ENCODE peak calls at places on chromosomes 12 and 14, in six cellular contexts. D is IMR-90, R is H9, I is trophoblast cell, T is neuronal stem cell, M is H1. E is an unnamed sample.

GRCh38 chr12:96710127-96710745 is 196.8 kb upstream of the NEDD1 start:
- DNase-seq in D (no peak), R (peak; percentile 72), I (no peak), T (no peak), M (no peak), E (no peak)

GRCh38 chr14:73259837-73260236 is 22.5 kb downstream of the PAPLN start:
- DNase-seq in D (no peak), R (peak; percentile 41), I (peak; percentile 25), T (no peak), M (no peak), E (no peak)

GRCh38 chr12:110079477-110080400 is 31.4 kb upstream of the C12orf76 start:
- DNase-seq in D (peak; percentile 39), R (no peak), I (peak; percentile 42), T (no peak), M (no peak), E (peak; percentile 93)

GRCh38 chr12:6849427-6849826 is 1.7 kb downstream of the CDCA3 start:
- DNase-seq in D (no peak), R (no peak), I (no peak), T (no peak), M (no peak), E (no peak)

GRCh38 chr12:25017336-25017735 is 68.4 kb upstream of the BCAT1 start:
- DNase-seq in D (peak; percentile 41), R (no peak), I (no peak), T (no peak), M (no peak), E (no peak)

GRCh38 chr14:105419305-105420091 is at the start of gene MTA1:
- DNase-seq in D (peak; percentile 8), R (no peak), I (peak; percentile 46), T (peak; percentile 31), M (no peak), E (peak; percentile 29)

GRCh38 chr14:67187210-67187609 is 2.0 kb upstream of the GARIN2 start:
- DNase-seq in D (peak; percentile 89), R (no peak), I (peak; percentile 70), T (no peak), M (no peak), E (peak; percentile 73)

GRCh38 chr12:16030729-16031128 is 119.6 kb downstream of the DERA start:
- DNase-seq in D (peak; percentile 6), R (no peak), I (no peak), T (no peak), M (no peak), E (no peak)

GRCh38 chr12:118164798-118165486 is 29.0 kb downstream of the PEBP1 start:
- DNase-seq in D (peak; percentile 33), R (peak; percentile 60), I (peak; percentile 52), T (peak; percentile 18), M (no peak), E (peak; percentile 37)

DNA sequence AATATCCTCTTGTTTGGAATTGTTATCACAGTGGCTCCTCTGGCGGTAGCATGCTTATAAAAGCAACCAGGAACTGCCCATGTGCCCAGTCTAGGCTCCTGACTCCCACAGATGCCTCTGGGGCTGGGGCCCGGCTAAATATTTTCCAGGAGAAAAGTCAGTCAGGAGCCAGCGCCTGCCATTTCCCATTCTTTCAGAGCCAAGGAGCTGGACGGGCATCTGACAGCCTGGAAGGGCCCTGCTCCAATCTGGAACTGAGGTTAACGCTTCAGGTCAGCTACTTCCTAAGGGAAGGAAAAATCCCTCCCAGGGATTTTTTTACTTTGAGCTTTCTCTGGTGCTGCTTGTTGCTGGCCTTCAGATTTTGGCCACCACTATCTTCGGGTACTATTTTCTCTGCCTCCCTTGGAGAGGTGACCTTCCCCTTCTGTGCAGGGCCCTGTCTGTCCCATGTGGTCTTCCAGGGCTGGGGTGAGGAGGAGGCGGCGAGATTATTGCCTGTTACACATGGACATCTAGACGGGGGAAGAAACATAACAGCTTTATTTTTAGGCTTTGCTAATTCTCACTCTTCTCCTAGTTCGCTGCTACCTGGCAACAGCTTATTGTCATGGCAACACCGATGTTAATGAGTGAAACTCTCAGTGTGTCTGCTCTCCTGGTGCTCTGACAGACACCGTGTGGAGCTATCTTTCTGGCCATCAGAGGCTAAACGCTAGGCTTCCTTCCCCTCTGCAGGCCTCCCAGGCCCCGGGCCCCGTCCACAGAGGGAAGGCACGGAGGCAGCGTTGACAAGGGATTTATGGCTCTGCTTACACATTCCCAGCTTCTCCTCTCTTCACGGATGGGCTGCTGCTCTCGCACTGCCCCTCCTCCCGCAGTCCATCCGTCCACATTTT is 160.4 kb downstream of the CACNA1C start:
- DNase-seq in D (no peak), R (no peak), I (no peak), T (peak; percentile 20), M (no peak), E (peak; percentile 68)
- H4K91ac ChIP-seq in D (no peak overlapping the region), R (no peak overlapping the region), I (no peak overlapping the region), T (no peak overlapping the region), M (no peak overlapping the region), E (peak overlapping the region; percentile 66)

GRCh38 chr14:96795443-96795842 is 1.7 kb upstream of the VRK1 start:
- DNase-seq in D (no peak), R (no peak), I (no peak), T (no peak), M (no peak), E (no peak)

GRCh38 chr14:96799489-96800056 is 2.4 kb downstream of the VRK1 start:
- DNase-seq in D (no peak), R (no peak), I (no peak), T (no peak), M (no peak), E (no peak)

GRCh38 chr14:96797943-96798349 is 764 bp downstream of the VRK1 start:
- DNase-seq in D (no peak), R (no peak), I (no peak), T (peak; percentile 6), M (no peak), E (peak; percentile 49)

GRCh38 chr14:96796851-96797187 is 363 bp upstream of the VRK1 start:
- DNase-seq in D (no peak), R (no peak), I (no peak), T (no peak), M (no peak), E (no peak)

GRCh38 chr14:96797188-96797942 is at the start of gene VRK1:
- DNase-seq in D (peak; percentile 93), R (peak; percentile 96), I (peak; percentile 99), T (peak; percentile 95), M (peak; percentile 84), E (peak; percentile 97)
- H3K23ac ChIP-seq in D (peak within 1 kb of the TSS; percentile 40), R (no peak within 1 kb of the TSS), I (peak within 1 kb of the TSS; percentile 3), T (peak within 1 kb of the TSS; percentile 91), M (no peak within 1 kb of the TSS), E (peak within 1 kb of the TSS; percentile 46)

DNA sequence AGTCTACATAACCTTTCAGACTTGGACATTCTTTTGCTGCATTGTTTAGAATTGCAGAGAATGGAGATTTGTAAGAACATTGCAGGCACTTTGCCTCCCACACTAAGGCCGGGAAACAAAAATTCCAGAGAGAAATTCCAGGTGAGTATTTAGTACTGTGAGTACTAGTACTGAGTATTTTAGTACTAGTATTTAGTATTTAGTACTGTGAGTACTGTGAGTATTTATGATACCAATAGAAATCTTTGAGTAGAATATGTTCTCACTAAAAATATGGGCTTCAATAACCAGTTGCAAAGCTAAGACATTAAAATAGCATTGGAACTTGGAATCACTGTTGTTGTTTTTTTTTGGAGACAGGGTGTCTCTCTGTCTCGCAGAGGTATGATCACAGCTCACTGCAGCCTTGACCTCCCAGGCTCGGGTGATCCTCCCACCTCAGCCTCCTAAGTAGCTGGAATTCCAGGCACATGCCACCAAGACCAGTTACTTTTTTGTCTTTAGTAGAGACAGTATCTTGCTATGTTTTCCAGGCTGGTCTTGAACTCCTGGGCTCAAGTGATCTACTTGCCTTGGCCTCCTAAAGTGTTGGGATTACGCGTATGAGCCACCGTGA is 5.3 kb upstream of the HAUS4 start:
- DNase-seq in D (no peak), R (no peak), I (peak; percentile 41), T (no peak), M (no peak), E (no peak)
- H4K91ac ChIP-seq in D (no peak overlapping the region), R (no peak overlapping the region), I (no peak overlapping the region), T (no peak overlapping the region), M (no peak overlapping the region), E (no peak overlapping the region)

DNA sequence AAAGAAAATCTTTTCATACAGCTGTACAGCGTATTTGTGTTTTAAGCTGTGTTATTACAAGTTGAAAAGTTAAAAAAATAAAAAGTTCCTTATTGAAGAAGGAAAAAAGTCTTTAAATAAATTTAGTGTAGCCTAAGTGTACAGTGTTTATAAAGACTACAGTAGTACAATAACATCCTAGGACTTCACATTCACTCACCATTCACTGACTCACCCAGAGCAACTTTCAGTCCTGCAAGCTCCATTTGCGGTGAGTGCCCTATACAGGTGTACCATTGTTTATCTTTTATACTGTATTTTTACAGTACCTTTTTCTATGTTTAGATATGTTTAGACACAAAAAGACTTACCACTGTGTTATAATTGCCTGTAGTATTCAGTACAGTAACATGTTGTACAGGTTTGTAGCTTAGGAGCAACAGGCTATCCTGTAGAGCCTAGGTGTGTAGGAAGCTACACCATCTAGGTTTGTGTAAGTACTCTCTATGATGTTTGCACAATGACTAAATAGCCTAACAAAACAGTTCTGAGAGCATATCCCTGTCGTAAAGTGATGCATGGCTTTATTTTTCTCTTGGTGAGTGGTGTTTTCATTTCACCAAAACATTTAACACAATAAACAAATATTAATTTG is 275.2 kb downstream of the DACT1 start:
- DNase-seq in D (peak; percentile 64), R (no peak), I (no peak), T (no peak), M (no peak), E (no peak)
- H3K23ac ChIP-seq in D (no peak overlapping the region), R (no peak overlapping the region), I (no peak overlapping the region), T (no peak overlapping the region), M (no peak overlapping the region), E (no peak overlapping the region)

GRCh38 chr14:103001226-103001625 is 56.1 kb downstream of the CDC42BPB start:
- DNase-seq in D (no peak), R (no peak), I (no peak), T (no peak), M (no peak), E (no peak)
- H4K91ac ChIP-seq in D (no peak overlapping the region), R (no peak overlapping the region), I (no peak overlapping the region), T (no peak overlapping the region), M (no peak overlapping the region), E (peak overlapping the region; percentile 25)

DNA sequence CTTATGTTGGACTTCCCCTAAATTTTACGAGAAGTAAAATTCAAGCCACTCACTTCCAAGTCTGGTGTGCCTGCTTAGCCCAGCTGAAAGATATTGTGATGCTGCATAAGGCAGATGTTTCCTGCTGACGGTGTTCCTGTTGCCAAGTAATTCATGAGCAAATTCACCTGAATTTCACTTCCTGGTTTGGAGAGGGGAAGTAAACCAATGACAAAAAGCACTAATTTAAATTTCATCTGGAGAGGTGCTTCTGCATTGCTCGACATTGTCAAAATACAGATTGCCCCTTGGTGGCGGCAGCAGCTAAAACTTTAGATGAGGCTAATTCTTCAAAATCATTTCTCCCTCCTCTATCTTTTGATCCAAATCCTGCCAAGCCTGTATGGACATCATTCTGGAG is 281.1 kb downstream of the AACS start:
- DNase-seq in D (no peak), R (no peak), I (no peak), T (no peak), M (peak; percentile 13), E (no peak)
- H3K23ac ChIP-seq in D (no peak overlapping the region), R (no peak overlapping the region), I (no peak overlapping the region), T (no peak overlapping the region), M (no peak overlapping the region), E (no peak overlapping the region)

GRCh38 chr14:61646366-61647101 is 48.8 kb upstream of the HIF1A start:
- DNase-seq in D (no peak), R (no peak), I (peak; percentile 62), T (no peak), M (no peak), E (no peak)
- H4K91ac ChIP-seq in D (no peak overlapping the region), R (no peak overlapping the region), I (no peak overlapping the region), T (no peak overlapping the region), M (no peak overlapping the region), E (no peak overlapping the region)